ENCODE peak calls at places on chromosomes 3 and 15, in five cellular contexts. N, U, Y, C and R are unnamed samples. For H3K4me1, the result is how much of the 10 kb centered on the place peaks cover.

GRCh38 chr3:149512073-149512782 is 37.7 kb downstream of the TM4SF4 start:
- DNase-seq in N (peak), U (peak), Y (peak), C (peak), R (peak)

GRCh38 chr3:188931531-188931930 is 240.2 kb upstream of the TPRG1 start:
- DNase-seq in N (no peak), U (no peak), Y (no peak), C (no peak), R (no peak)

GRCh38 chr3:149134560-149134959 is 5.1 kb downstream of the HPS3 start:
- DNase-seq in N (peak), U (no peak), Y (no peak), C (no peak), R (no peak)

GRCh38 chr3:176078916-176079315 is 1118.4 kb downstream of the TBL1XR1 start:
- DNase-seq in N (no peak), U (no peak), Y (no peak), C (no peak), R (no peak)

GRCh38 chr15:95549168-95549738 is 781.2 kb upstream of the NR2F2 start:
- DNase-seq in N (no peak), U (no peak), Y (no peak), C (no peak), R (no peak)

GRCh38 chr3:122774564-122774963 is 19.1 kb downstream of the HSPBAP1 start:
- DNase-seq in N (peak), U (no peak), Y (peak), C (no peak), R (no peak)

GRCh38 chr3:53884623-53885022 is 2.7 kb upstream of the ACTR8 start:
- DNase-seq in N (no peak), U (no peak), Y (no peak), C (no peak), R (no peak)

GRCh38 chr15:80462111-80462510 is 57.9 kb downstream of the ARNT2 start:
- DNase-seq in N (no peak), U (no peak), Y (no peak), C (no peak), R (no peak)

GRCh38 chr15:29470794-29471193 is 201.2 kb upstream of the NSMCE3 start:
- DNase-seq in N (no peak), U (no peak), Y (peak), C (no peak), R (no peak)

GRCh38 chr15:70100495-70101331 is 3.0 kb upstream of the TLE3 start:
- DNase-seq in N (peak), U (peak), Y (peak), C (peak), R (peak)

GRCh38 chr3:184651945-184652344 is 59.9 kb downstream of the MAGEF1 start:
- DNase-seq in N (no peak), U (no peak), Y (no peak), C (no peak), R (no peak)

GRCh38 chr3:161893972-161894371 is 397.4 kb downstream of the OTOL1 start:
- DNase-seq in N (peak), U (no peak), Y (no peak), C (no peak), R (no peak)

GRCh38 chr15:100686021-100686724 is 83.8 kb downstream of the ASB7 start:
- DNase-seq in N (no peak), U (no peak), Y (no peak), C (peak), R (no peak)

GRCh38 chr15:75198560-75199346 is 2.9 kb upstream of the C15orf39 start:
- DNase-seq in N (no peak), U (no peak), Y (peak), C (peak), R (peak)

GRCh38 chr3:24829011-24829581 is 334.4 kb upstream of the THRB start:
- DNase-seq in N (no peak), U (peak), Y (peak), C (peak), R (peak)

GRCh38 chr3:54882114-54882833 is 45.6 kb downstream of the LRTM1 start:
- DNase-seq in N (peak), U (no peak), Y (peak), C (no peak), R (no peak)

GRCh38 chr3:124483915-124484470 is 246.3 kb upstream of the UMPS start:
- DNase-seq in N (no peak), U (no peak), Y (no peak), C (no peak), R (no peak)

GRCh38 chr15:64634020-64634419 is 141.4 kb downstream of the RBPMS2 start:
- DNase-seq in N (peak), U (no peak), Y (no peak), C (no peak), R (peak)

GRCh38 chr3:178202199-178202598 is 334.0 kb upstream of the KCNMB2 start:
- DNase-seq in N (no peak), U (no peak), Y (no peak), C (no peak), R (no peak)

GRCh38 chr3:57852896-57853295 is 96.8 kb downstream of the SLMAP start:
- DNase-seq in N (peak), U (peak), Y (peak), C (no peak), R (no peak)

GRCh38 chr3:128456776-128457715 is 9.6 kb downstream of the DNAJB8 start:
- DNase-seq in N (no peak), U (peak), Y (no peak), C (no peak), R (peak)

GRCh38 chr3:149586871-149587270 is 71.0 kb downstream of the WWTR1 start:
- DNase-seq in N (peak), U (no peak), Y (peak), C (no peak), R (no peak)

GRCh38 chr3:130699765-130700164 is 46.9 kb downstream of the PIK3R4 start:
- DNase-seq in N (no peak), U (no peak), Y (peak), C (no peak), R (peak)

GRCh38 chr3:86991482-86991815 is 500 bp upstream of the VGLL3 start:
- DNase-seq in N (no peak), U (no peak), Y (no peak), C (no peak), R (no peak)

GRCh38 chr3:58079773-58080172 is 71.6 kb downstream of the FLNB start:
- DNase-seq in N (peak), U (no peak), Y (no peak), C (no peak), R (no peak)

GRCh38 chr3:46935168-46935858 is 41.2 kb downstream of the CCDC12 start:
- DNase-seq in N (peak), U (peak), Y (peak), C (peak), R (peak)

GRCh38 chr3:19073341-19074105 is 74.8 kb upstream of the KCNH8 start:
- DNase-seq in N (no peak), U (no peak), Y (no peak), C (no peak), R (no peak)

GRCh38 chr3:32865364-32865763 is 47.6 kb downstream of the TRIM71 start:
- DNase-seq in N (peak), U (no peak), Y (no peak), C (no peak), R (no peak)
- H3K4me1 ChIP-seq in N (under half), U (under half), Y (under half), C (under half), R (half or more)

GRCh38 chr15:77992356-77993222 is 84.9 kb downstream of the TBC1D2B start:
- DNase-seq in N (no peak), U (peak), Y (no peak), C (no peak), R (no peak)
- H3K4me2 ChIP-seq in N (no peak), U (peak), Y (peak), C (no peak), R (no peak)

GRCh38 chr15:85451099-85451700 is 70.8 kb downstream of the AKAP13 start:
- DNase-seq in N (no peak), U (no peak), Y (no peak), C (no peak), R (no peak)
- H3K4me1 ChIP-seq in N (under half), U (under half), Y (under half), C (under half), R (under half)

DNA sequence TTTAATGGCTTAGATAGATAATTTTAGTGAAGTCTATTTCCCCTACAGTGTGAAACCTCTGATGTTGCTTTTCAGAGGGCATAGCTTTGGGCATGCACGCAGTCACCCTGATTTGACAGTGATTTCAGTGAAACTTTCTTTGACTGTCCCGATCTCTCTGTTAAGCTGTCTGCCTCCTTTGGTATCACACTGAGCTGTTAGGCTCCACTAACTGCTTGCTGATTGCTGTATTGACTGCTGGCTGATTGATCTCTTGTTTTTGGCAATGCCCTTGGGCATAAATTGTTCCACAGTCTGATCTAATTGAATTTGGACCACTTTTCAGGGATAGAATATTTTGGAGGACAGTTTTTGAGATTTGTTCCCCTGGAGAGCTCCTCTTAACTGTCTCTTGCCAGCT is 68.5 kb upstream of the CCDC54 start:
- DNase-seq in N (no peak), U (no peak), Y (no peak), C (no peak), R (no peak)
- H3K4me2 ChIP-seq in N (no peak), U (no peak), Y (no peak), C (no peak), R (no peak)

DNA sequence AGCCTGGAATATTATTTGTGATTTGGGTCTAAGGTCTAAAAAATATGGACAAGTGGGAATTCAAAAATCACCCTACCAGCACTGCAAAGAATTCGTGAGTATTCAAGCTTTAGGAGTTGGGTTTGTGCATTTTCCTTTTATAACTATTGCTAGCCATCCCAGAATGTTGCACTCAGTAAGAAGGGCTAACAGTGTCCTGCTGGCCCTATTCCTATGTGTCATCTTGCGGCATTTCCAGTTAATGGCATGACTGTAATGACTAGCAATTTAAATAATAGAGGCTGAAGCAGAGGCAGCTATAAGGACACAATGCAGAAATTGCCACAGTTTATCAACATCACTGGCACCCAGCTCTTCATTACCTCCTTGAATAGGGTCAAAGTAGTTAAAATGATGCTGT is 177.7 kb downstream of the FHIT start:
- DNase-seq in N (no peak), U (no peak), Y (no peak), C (no peak), R (no peak)
- H3K4me1 ChIP-seq in N (under half), U (under half), Y (under half), C (under half), R (under half)

GRCh38 chr3:153038779-153039178 is 123.2 kb upstream of the RAP2B start:
- DNase-seq in N (peak), U (no peak), Y (peak), C (no peak), R (no peak)

GRCh38 chr3:153042088-153042487 is 119.9 kb upstream of the RAP2B start:
- DNase-seq in N (no peak), U (no peak), Y (no peak), C (no peak), R (no peak)

GRCh38 chr3:153045150-153045549 is 116.9 kb upstream of the RAP2B start:
- DNase-seq in N (no peak), U (no peak), Y (no peak), C (no peak), R (no peak)

GRCh38 chr3:153038367-153038766 is 123.7 kb upstream of the RAP2B start:
- DNase-seq in N (no peak), U (no peak), Y (no peak), C (no peak), R (no peak)

DNA sequence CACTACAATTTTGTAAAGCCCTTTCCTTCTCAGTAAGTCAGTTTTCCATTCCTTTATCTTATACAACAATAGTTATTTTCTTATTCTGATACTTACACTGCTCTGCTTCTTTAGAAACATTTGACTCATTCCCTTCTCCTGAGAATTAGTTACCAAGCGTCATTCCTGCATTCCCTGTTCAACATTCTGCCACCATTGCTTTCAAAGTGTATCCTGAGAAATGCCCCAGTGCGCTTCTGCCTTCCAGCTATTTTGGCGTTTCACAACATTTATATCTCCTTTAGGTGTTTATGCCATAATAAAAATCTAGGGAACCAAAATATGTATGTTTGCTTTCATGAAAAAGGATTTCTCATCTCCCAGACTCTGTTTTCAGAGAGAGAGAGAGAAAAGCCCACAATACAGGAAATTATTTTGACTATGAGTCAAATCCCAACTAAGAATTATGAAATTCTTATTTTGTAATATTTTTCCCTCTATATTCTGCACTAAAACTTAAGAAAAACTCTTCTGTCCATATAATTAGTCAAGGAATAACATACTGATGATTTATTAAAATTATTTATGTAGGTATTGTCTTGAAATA is 118.2 kb upstream of the RAP2B start:
- DNase-seq in N (peak), U (no peak), Y (no peak), C (no peak), R (no peak)
- H3K4me2 ChIP-seq in N (peak), U (peak), Y (peak), C (no peak), R (no peak)

GRCh38 chr15:77626002-77626401 is 6.7 kb downstream of the LINGO1 start:
- DNase-seq in N (no peak), U (no peak), Y (no peak), C (no peak), R (no peak)

GRCh38 chr15:77623008-77623877 is 9.5 kb downstream of the LINGO1 start:
- DNase-seq in N (no peak), U (peak), Y (peak), C (no peak), R (no peak)

GRCh38 chr15:77625376-77625775 is 7.3 kb downstream of the LINGO1 start:
- DNase-seq in N (no peak), U (no peak), Y (no peak), C (no peak), R (no peak)

GRCh38 chr15:77623878-77624524 is 8.7 kb downstream of the LINGO1 start:
- DNase-seq in N (no peak), U (peak), Y (peak), C (no peak), R (no peak)

DNA sequence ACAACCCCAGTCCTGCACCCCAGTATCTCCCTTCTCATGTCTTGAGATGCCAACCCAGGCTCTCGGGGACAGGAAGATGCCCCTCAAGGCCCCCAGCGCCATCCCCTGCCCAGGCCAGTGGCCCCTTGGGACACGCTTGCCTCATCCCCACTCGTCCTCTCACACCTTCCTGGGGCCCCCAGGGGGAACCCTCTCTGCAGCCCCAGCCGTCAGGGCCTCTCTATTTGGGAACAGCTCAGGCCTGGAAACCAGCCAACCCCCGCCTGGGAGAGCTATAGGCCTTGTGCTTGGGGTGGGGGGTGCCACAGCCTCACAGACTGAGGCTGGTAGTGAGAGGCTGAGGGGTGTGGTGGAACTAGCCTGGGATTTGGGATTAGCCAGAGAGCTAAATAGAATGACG is 7.8 kb downstream of the LINGO1 start:
- DNase-seq in N (no peak), U (peak), Y (no peak), C (no peak), R (no peak)
- H3K4me1 ChIP-seq in N (under half), U (under half), Y (under half), C (under half), R (half or more)

GRCh38 chr3:56700136-56700535 is 17.1 kb upstream of the TASOR start:
- DNase-seq in N (no peak), U (no peak), Y (no peak), C (no peak), R (no peak)
- H3K4me2 ChIP-seq in N (no peak), U (no peak), Y (no peak), C (no peak), R (no peak)